ENCODE peak calls at places on chromosomes 11 and 22, in seven cellular contexts. M is kidney, C is stomach, L is heart right ventricle, W is psoas muscle, F is OCI-LY7, V is GM12878. J is an unnamed sample.
A peak's percentile ranks its signal among the peaks of the same experiment; 100 is the strongest.

GRCh38 chr11:335779-336665 is 15.4 kb upstream of the IFITM3 start:
- DNase-seq in V (no peak), C (no peak), M (peak; percentile 90), L (no peak), W (peak; percentile 67), F (peak; percentile 43), J (peak; percentile 76)

GRCh38 chr11:60777106-60777505 is 8.0 kb upstream of the MS4A10 start:
- DNase-seq in F (no peak), W (no peak), M (peak; percentile 1), C (no peak), L (no peak), V (no peak), J (no peak)

GRCh38 chr11:109795234-109795633 is 298.0 kb upstream of the ZC3H12C start:
- DNase-seq in L (no peak), V (no peak), C (no peak), F (no peak), M (no peak), W (no peak), J (no peak)

GRCh38 chr11:70758206-70758605 is 359.9 kb downstream of the CTTN start:
- DNase-seq in M (no peak), W (no peak), F (no peak), C (no peak), V (no peak), L (no peak), J (no peak)

GRCh38 chr11:11978792-11979486 is 29.5 kb downstream of the DKK3 start:
- DNase-seq in W (peak; percentile 90), F (no peak), C (peak; percentile 64), V (no peak), M (peak; percentile 92), L (peak; percentile 89), J (peak; percentile 80)

GRCh38 chr22:26409705-26410376 is 19.2 kb upstream of the ASPHD2 start:
- DNase-seq in C (no peak), L (no peak), V (no peak), M (no peak), W (no peak), F (no peak), J (no peak)

GRCh38 chr22:45422237-45422983 is 8.9 kb downstream of the RIBC2 start:
- DNase-seq in F (no peak), M (no peak), V (no peak), W (no peak), C (no peak), L (no peak), J (no peak)

GRCh38 chr22:32720924-32721323 is 80.6 kb upstream of the TIMP3 start:
- DNase-seq in L (no peak), F (no peak), W (no peak), C (no peak), V (no peak), M (no peak), J (peak; percentile 60)

GRCh38 chr11:119094816-119095065 is 6.9 kb downstream of the DPAGT1 start:
- DNase-seq in V (no peak), C (peak; percentile 88), W (peak; percentile 94), L (peak; percentile 85), F (no peak), M (peak; percentile 96), J (peak; percentile 82)

GRCh38 chr11:71580057-71581003 is 2.3 kb downstream of the KRTAP5-11 start:
- DNase-seq in M (no peak), C (peak; percentile 76), V (no peak), L (no peak), F (peak; percentile 61), W (no peak), J (peak; percentile 44)

GRCh38 chr22:44437493-44438015 is 60.5 kb downstream of the RTL6 start:
- DNase-seq in F (no peak), M (no peak), L (no peak), V (no peak), W (no peak), C (no peak), J (no peak)

GRCh38 chr11:78731008-78731407 is 156.3 kb upstream of the NARS2 start:
- DNase-seq in M (no peak), V (no peak), L (no peak), C (no peak), W (no peak), F (no peak), J (no peak)

GRCh38 chr22:21937821-21938070 is 14.9 kb downstream of the PPM1F start:
- DNase-seq in V (no peak), M (no peak), W (no peak), L (peak; percentile 68), F (no peak), C (no peak), J (peak; percentile 77)

GRCh38 chr22:48347311-48347710 is 1480.4 kb downstream of the BRD1 start:
- DNase-seq in W (peak; percentile 19), F (no peak), M (peak; percentile 29), V (no peak), C (no peak), L (no peak), J (no peak)

GRCh38 chr11:67352546-67353316 is 615 bp downstream of the POLD4 start:
- DNase-seq in F (peak; percentile 89), L (peak; percentile 40), V (no peak), C (peak; percentile 59), W (no peak), M (peak; percentile 90), J (peak; percentile 47)

GRCh38 chr22:43852605-43853327 is 9.5 kb downstream of the SULT4A1 start:
- DNase-seq in V (no peak), F (no peak), M (peak; percentile 49), W (peak; percentile 52), C (no peak), L (no peak), J (no peak)

GRCh38 chr11:46719543-46720218 is 668 bp downstream of the F2 start:
- DNase-seq in V (no peak), M (no peak), F (no peak), C (no peak), W (peak; percentile 39), L (no peak), J (no peak)

GRCh38 chr22:47307326-47307725 is 544.9 kb downstream of the TBC1D22A start:
- DNase-seq in M (no peak), L (no peak), C (no peak), W (no peak), F (no peak), V (no peak), J (no peak)

GRCh38 chr11:95790933-95791247 is 592 bp downstream of the CEP57 start:
- DNase-seq in L (peak; percentile 43), V (peak; percentile 24), F (peak; percentile 71), M (peak; percentile 85), W (no peak), C (peak; percentile 71), J (peak; percentile 69)

GRCh38 chr22:29715240-29715639 is 4.6 kb upstream of the CABP7 start:
- DNase-seq in L (no peak), M (no peak), C (no peak), V (no peak), F (no peak), W (no peak), J (no peak)

GRCh38 chr11:65438257-65439151 is 15.9 kb downstream of the NEAT1 start:
- DNase-seq in V (no peak), M (no peak), L (no peak), F (no peak), C (no peak), W (no peak), J (no peak)
- H3K4me1 ChIP-seq in V (peaks cover 52% of the 10 kb centered on the region), M (peaks cover 26% of the 10 kb centered on the region), L (peaks cover 31% of the 10 kb centered on the region), F (peaks cover 85% of the 10 kb centered on the region), C (peaks cover 55% of the 10 kb centered on the region), W (peaks cover 51% of the 10 kb centered on the region), J (peaks cover 24% of the 10 kb centered on the region)

GRCh38 chr11:43947003-43947500 is 4.6 kb downstream of the C11orf96 start:
- DNase-seq in L (no peak), F (no peak), M (peak; percentile 71), W (no peak), V (no peak), C (no peak), J (peak; percentile 61)
- H3K4me1 ChIP-seq in L (peaks cover 7% of the 10 kb centered on the region), F (no peaks in the 10 kb centered on the region), M (no peaks in the 10 kb centered on the region), W (peaks cover 13% of the 10 kb centered on the region), V (peaks cover 3% of the 10 kb centered on the region), C (peaks cover 28% of the 10 kb centered on the region), J (no peaks in the 10 kb centered on the region)

DNA sequence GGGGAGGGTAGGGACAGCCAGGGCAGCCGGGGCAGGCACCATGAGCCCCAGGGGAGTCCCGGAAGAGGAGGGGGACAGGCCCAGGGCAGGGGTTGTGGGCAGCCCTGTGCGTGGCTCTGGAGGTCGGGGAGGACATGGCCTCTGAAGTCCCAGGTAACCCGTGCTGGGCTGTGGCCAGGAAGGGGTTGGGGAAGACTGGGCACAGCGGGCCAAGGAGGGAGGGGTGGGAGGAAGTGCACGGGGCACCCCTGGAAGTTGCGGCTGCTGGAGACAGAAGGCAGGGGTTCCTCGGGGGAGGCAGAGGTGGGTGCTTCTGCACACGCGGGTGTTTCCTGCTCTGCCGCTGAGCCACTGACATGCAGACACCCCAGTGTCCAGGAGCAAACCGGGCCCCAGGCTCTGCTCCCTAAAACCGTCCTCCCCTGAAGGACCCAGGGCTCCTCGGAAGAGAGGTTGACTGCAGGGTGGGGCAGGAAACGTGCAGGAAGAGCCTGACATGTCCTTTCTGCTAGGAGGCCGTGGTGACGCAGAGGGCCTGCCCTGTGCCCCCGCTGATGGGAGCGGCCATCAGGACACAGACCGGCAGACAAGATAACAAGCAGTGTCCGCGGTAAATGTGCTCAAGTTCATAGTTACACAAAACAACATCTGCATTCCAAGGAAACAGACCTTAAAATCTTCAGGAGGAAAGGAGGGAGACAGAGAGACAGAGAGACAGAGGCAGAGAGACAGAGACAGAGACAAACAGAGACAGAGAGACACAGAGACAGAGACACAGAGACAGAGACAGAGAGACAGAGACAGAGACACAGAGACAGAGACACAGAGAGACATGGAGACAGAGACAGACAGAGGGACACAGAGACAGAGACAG is 5.7 kb downstream of the TNNI2 start:
- DNase-seq in F (no peak), L (peak; percentile 56), M (peak; percentile 85), C (no peak), V (no peak), W (peak; percentile 83), J (no peak)
- H3K4me1 ChIP-seq in F (peaks cover 33% of the 10 kb centered on the region), L (peaks cover 9% of the 10 kb centered on the region), M (peaks cover 4% of the 10 kb centered on the region), C (peaks cover 12% of the 10 kb centered on the region), V (peaks cover 34% of the 10 kb centered on the region), W (no peaks in the 10 kb centered on the region), J (no peaks in the 10 kb centered on the region)

GRCh38 chr11:114086394-114086793 is 26.9 kb downstream of the ZBTB16 start:
- DNase-seq in L (no peak), V (no peak), F (no peak), W (no peak), M (no peak), C (no peak), J (no peak)
- H3K4me1 ChIP-seq in L (peaks cover 60% of the 10 kb centered on the region), V (no peaks in the 10 kb centered on the region), F (no peaks in the 10 kb centered on the region), W (peaks cover 100% of the 10 kb centered on the region), M (peaks cover 8% of the 10 kb centered on the region), C (peaks cover 94% of the 10 kb centered on the region), J (peaks cover 47% of the 10 kb centered on the region)

GRCh38 chr11:73467505-73467904 is 91.3 kb downstream of the RELT start:
- DNase-seq in W (peak; percentile 52), C (no peak), V (no peak), L (no peak), M (no peak), F (no peak), J (no peak)

GRCh38 chr11:73465019-73465675 is 88.9 kb downstream of the RELT start:
- DNase-seq in W (no peak), M (no peak), V (no peak), L (no peak), F (no peak), C (no peak), J (no peak)

GRCh38 chr11:73464347-73464746 is 88.1 kb downstream of the RELT start:
- DNase-seq in V (no peak), M (no peak), F (no peak), C (no peak), L (no peak), W (no peak), J (no peak)

GRCh38 chr11:73468590-73469161 is 92.5 kb downstream of the RELT start:
- DNase-seq in C (no peak), M (no peak), F (no peak), L (no peak), W (no peak), V (no peak), J (no peak)

GRCh38 chr11:73466643-73467042 is 90.4 kb downstream of the RELT start:
- DNase-seq in C (no peak), F (no peak), M (no peak), L (no peak), W (no peak), V (no peak), J (no peak)
- H3K4me1 ChIP-seq in C (no peaks in the 10 kb centered on the region), F (no peaks in the 10 kb centered on the region), M (no peaks in the 10 kb centered on the region), L (peaks cover 10% of the 10 kb centered on the region), W (peaks cover 65% of the 10 kb centered on the region), V (peaks cover 3% of the 10 kb centered on the region), J (no peaks in the 10 kb centered on the region)